ENCODE peak calls at places on chromosomes 16 and 17, in six cellular contexts. X, A, Q, E, K and N are unnamed samples. For H3K9me3, the result is how much of the 10 kb centered on the place peaks cover.

GRCh38 chr17:64565563-64565962 is 58.8 kb downstream of the CEP95 start:
- DNase-seq in E (no peak), X (no peak), Q (no peak), K (no peak), A (no peak), N (no peak)

GRCh38 chr17:18159551-18160120 is 24.0 kb upstream of the ALKBH5 start:
- DNase-seq in K (no peak), Q (no peak), E (no peak), A (no peak), X (no peak), N (no peak)

GRCh38 chr16:73365010-73365409 is 317.1 kb upstream of the ZFHX3 start:
- DNase-seq in X (no peak), K (peak), A (peak), Q (no peak), E (no peak), N (peak)

GRCh38 chr17:40530988-40531971 is 29.9 kb upstream of the TNS4 start:
- DNase-seq in A (no peak), K (no peak), X (no peak), Q (peak), E (no peak), N (no peak)

GRCh38 chr17:3533752-3534151 is 23.9 kb downstream of the TRPV3 start:
- DNase-seq in A (no peak), X (no peak), E (no peak), Q (no peak), K (no peak), N (no peak)

GRCh38 chr16:10262377-10263132 is 80.3 kb upstream of the GRIN2A start:
- DNase-seq in X (no peak), K (no peak), E (no peak), A (no peak), Q (no peak), N (no peak)

GRCh38 chr17:39738568-39738901 is 797 bp downstream of the GRB7 start:
- DNase-seq in E (no peak), X (peak), K (no peak), A (peak), Q (no peak), N (no peak)

GRCh38 chr17:73071387-73071999 is 21.0 kb downstream of the SLC39A11 start:
- DNase-seq in E (no peak), Q (no peak), X (no peak), A (no peak), K (no peak), N (peak)

GRCh38 chr16:27315333-27316037 is 1.7 kb downstream of the IL4R start:
- DNase-seq in A (peak), E (peak), X (peak), K (peak), Q (no peak), N (no peak)

GRCh38 chr17:19306160-19307111 is 56.1 kb downstream of the B9D1 start:
- DNase-seq in X (no peak), K (no peak), Q (no peak), A (no peak), E (no peak), N (no peak)

GRCh38 chr17:68613739-68614298 is 12.7 kb upstream of the FAM20A start:
- DNase-seq in X (peak), A (peak), E (peak), Q (no peak), K (peak), N (peak)

GRCh38 chr17:78839762-78840529 is 668 bp downstream of the USP36 start:
- DNase-seq in Q (no peak), A (peak), K (no peak), E (no peak), X (peak), N (peak)

GRCh38 chr17:28047806-28048205 is 5.3 kb downstream of the NLK start:
- DNase-seq in A (no peak), X (no peak), E (no peak), K (no peak), Q (no peak), N (no peak)

GRCh38 chr17:39631403-39631802 is 4.7 kb downstream of the PPP1R1B start:
- DNase-seq in X (peak), E (no peak), K (no peak), Q (no peak), A (no peak), N (no peak)

GRCh38 chr17:62705116-62705515 is 77.6 kb downstream of the MRC2 start:
- DNase-seq in X (no peak), Q (no peak), E (no peak), A (no peak), K (peak), N (no peak)

GRCh38 chr17:3004925-3005324 is 58.5 kb downstream of the OR1D5 start:
- DNase-seq in K (no peak), X (no peak), A (no peak), Q (no peak), E (no peak), N (no peak)

GRCh38 chr16:75805946-75806345 is 79.7 kb upstream of the CPHXL start:
- DNase-seq in Q (no peak), E (no peak), A (no peak), K (no peak), X (no peak), N (no peak)

GRCh38 chr17:45221081-45221996 is at the start of gene FMNL1:
- DNase-seq in X (peak), A (no peak), Q (no peak), E (no peak), K (peak), N (no peak)

GRCh38 chr17:33052856-33053255 is 61.2 kb downstream of the SPACA3 start:
- DNase-seq in X (peak), K (no peak), A (no peak), Q (no peak), E (no peak), N (no peak)

GRCh38 chr16:15950167-15950854 is 895 bp downstream of the ABCC1 start:
- DNase-seq in Q (peak), A (peak), E (no peak), K (no peak), X (peak), N (peak)

GRCh38 chr16:20901441-20902112 is 1.0 kb downstream of the LYRM1 start:
- DNase-seq in E (no peak), A (peak), K (peak), X (peak), Q (peak), N (peak)

GRCh38 chr16:84726670-84727467 is 27.1 kb downstream of the USP10 start:
- DNase-seq in E (no peak), X (no peak), A (no peak), Q (no peak), K (no peak), N (no peak)

GRCh38 chr17:74408830-74409229 is 23.1 kb upstream of the GPRC5C start:
- DNase-seq in E (no peak), K (no peak), Q (no peak), A (no peak), X (no peak), N (no peak)

GRCh38 chr16:19589771-19590302 is 34.3 kb downstream of the VPS35L start:
- DNase-seq in X (no peak), A (no peak), K (no peak), E (no peak), Q (no peak), N (no peak)

GRCh38 chr17:27158390-27158789 is 135.5 kb upstream of the WSB1 start:
- DNase-seq in X (no peak), Q (no peak), E (no peak), A (no peak), K (no peak), N (no peak)

GRCh38 chr17:49691086-49691676 is 13.3 kb upstream of the SPOP start:
- DNase-seq in E (no peak), K (peak), X (no peak), Q (no peak), A (peak), N (no peak)

GRCh38 chr16:65769776-65770438 is 596.6 kb upstream of the CDH5 start:
- DNase-seq in X (peak), Q (no peak), K (no peak), E (no peak), A (no peak), N (no peak)
- H3K9me3 ChIP-seq in X (under half), Q (under half), K (under half), E (under half), A (under half), N (under half)

GRCh38 chr16:35745821-35746248 is 2286.4 kb downstream of the TP53TG3F start:
- DNase-seq in K (no peak), X (no peak), Q (no peak), E (no peak), A (no peak), N (no peak)
- H3K9me3 ChIP-seq in K (under half), X (under half), Q (under half), E (under half), A (under half), N (under half)

GRCh38 chr17:80882323-80882722 is 109.3 kb upstream of the CHMP6 start:
- DNase-seq in K (no peak), A (no peak), X (no peak), Q (peak), E (no peak), N (no peak)

GRCh38 chr17:80884811-80885210 is 106.8 kb upstream of the CHMP6 start:
- DNase-seq in E (no peak), A (no peak), Q (peak), K (no peak), X (no peak), N (no peak)

GRCh38 chr17:80881321-80881720 is 110.3 kb upstream of the CHMP6 start:
- DNase-seq in A (no peak), X (no peak), K (no peak), Q (peak), E (no peak), N (no peak)

GRCh38 chr17:80883831-80884735 is 107.6 kb upstream of the CHMP6 start:
- DNase-seq in A (no peak), E (no peak), X (no peak), K (no peak), Q (peak), N (no peak)

DNA sequence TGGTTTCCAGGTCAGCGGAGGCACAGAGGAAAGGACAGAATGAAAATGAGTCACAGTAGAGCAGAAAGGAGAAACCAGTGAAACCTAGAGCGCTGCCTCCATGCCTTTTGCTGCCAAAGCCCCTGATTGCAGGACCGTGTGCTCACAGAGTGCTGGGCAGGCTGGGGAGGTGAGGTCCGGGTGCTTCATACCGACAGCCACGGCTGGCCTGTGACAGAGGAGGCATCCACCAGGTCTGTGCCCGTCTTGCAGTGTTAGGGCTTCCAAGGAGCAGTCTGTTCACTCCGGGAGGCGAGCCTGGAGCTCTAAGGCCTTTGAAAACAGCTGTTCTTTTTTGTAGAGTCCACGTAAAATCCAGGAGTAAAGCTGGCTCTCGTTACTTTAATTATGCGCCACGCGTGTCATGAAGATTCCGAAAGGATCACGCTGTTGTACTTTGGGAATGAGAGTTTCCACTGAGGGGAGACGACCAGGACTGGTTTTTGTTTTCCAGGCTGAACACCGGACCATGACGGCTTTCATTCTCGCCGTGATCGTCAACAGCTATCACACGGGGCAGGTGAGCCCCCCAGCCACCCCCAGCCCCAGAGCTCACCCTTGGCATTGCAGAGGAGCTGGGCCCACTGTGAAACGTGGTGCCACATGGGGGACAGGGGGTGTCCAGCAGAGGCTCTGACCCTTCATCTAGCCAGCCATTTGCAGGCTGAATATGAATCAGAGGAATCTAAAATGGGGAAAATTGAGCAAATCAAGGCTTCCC is 108.5 kb upstream of the CHMP6 start:
- DNase-seq in E (no peak), A (no peak), X (no peak), Q (peak), K (no peak), N (no peak)
- H3K9me3 ChIP-seq in E (under half), A (under half), X (under half), Q (under half), K (under half), N (under half)

GRCh38 chr16:35176449-35176848 is 1717.0 kb downstream of the TP53TG3F start:
- DNase-seq in X (no peak), A (no peak), Q (no peak), E (no peak), K (peak), N (no peak)
- H3K9me3 ChIP-seq in X (under half), A (under half), Q (under half), E (under half), K (under half), N (under half)

GRCh38 chr16:83040174-83040573 is 413.4 kb downstream of the CDH13 start:
- DNase-seq in A (no peak), K (no peak), Q (no peak), X (no peak), E (peak), N (no peak)
- H3K9me3 ChIP-seq in A (under half), K (under half), Q (under half), X (under half), E (under half), N (under half)

GRCh38 chr16:35142147-35142808 is 1682.9 kb downstream of the TP53TG3F start:
- DNase-seq in X (no peak), Q (no peak), E (no peak), K (no peak), A (no peak), N (no peak)

GRCh38 chr16:35140293-35140986 is 1681.0 kb downstream of the TP53TG3F start:
- DNase-seq in Q (no peak), K (no peak), X (no peak), E (no peak), A (no peak), N (no peak)

GRCh38 chr16:35141303-35141702 is 1681.9 kb downstream of the TP53TG3F start:
- DNase-seq in X (no peak), K (no peak), Q (no peak), E (no peak), A (no peak), N (no peak)

GRCh38 chr16:35144212-35144932 is 1685.0 kb downstream of the TP53TG3F start:
- DNase-seq in E (no peak), Q (no peak), A (no peak), K (no peak), X (no peak), N (no peak)

DNA sequence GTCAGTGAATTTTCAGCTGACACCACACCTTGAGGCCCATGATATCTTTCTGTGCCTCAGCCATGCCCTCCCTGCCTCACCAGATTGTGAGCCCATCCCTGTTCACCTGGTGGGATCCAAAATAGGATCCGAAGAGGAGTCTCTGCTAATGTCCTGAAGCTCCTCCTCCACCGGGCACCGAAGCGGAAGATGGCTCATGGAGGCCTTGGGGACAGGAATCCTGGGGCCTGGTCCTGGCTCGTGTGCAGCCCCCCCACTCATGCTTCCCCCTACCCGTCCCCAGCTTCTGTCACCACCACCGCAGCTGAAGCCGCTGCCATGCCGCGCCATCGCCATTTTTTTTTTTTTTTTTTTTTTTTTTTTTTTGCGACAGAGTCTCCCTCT is 1683.4 kb downstream of the TP53TG3F start:
- DNase-seq in X (no peak), E (no peak), Q (no peak), K (no peak), A (no peak), N (no peak)
- H3K9me3 ChIP-seq in X (under half), E (under half), Q (under half), K (under half), A (under half), N (under half)

DNA sequence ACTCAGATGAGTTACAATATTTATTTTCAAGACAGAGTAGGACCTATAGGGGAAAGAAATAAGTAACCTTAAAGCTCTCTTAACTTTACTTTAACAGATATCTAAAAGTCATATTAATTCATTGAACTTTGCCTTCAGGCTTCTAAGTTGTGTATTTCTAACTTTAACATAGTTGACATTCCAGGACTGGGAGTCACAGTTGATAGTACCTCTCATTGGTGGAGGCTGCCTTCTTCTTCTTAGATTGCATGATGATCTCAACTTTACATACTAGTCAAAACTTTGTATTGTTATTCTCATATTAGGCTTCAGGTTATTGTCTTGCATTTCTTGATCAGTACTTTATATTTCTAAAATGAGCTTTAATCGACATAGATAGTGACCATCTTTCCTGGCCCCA is 350.1 kb upstream of the KIF2B start:
- DNase-seq in Q (no peak), A (peak), E (peak), X (peak), K (no peak), N (no peak)
- H3K9me3 ChIP-seq in Q (under half), A (under half), E (under half), X (under half), K (under half), N (under half)